ENCODE peak calls at places on chromosomes 2 and 18, in eight cellular contexts. Q is suprapubic skin, X is stomach, V is K562, M is transverse colon, Z is sigmoid colon, W is SK-N-SH, Y is HepG2. B is an unnamed sample. For H3K27me3 and H3K4me1, the result is how much of the 10 kb centered on the place peaks cover.

GRCh38 chr2:99977947-99978346 is 164.4 kb downstream of the AFF3 start:
- DNase-seq in X (no peak), W (no peak), Q (no peak), M (no peak), Z (no peak), Y (no peak), V (no peak), B (no peak)

GRCh38 chr2:232988444-232988843 is 24.6 kb downstream of the NGEF start:
- DNase-seq in Y (peak), X (peak), W (no peak), M (peak), Q (peak), V (no peak), Z (no peak), B (peak)

GRCh38 chr18:60883594-60883993 is 449.6 kb upstream of the CDH20 start:
- DNase-seq in W (no peak), Y (no peak), X (no peak), V (no peak), M (no peak), Z (no peak), Q (no peak), B (no peak)

GRCh38 chr2:98457045-98457696 is 12.5 kb downstream of the INPP4A start:
- DNase-seq in X (no peak), Q (no peak), W (no peak), Y (no peak), M (no peak), V (no peak), Z (no peak), B (no peak)

GRCh38 chr18:35106013-35106844 is 65.0 kb downstream of the MAPRE2 start:
- DNase-seq in X (no peak), W (no peak), M (no peak), Q (no peak), Z (no peak), Y (no peak), V (no peak), B (no peak)

GRCh38 chr2:111042772-111043771 is 77.6 kb upstream of the BCL2L11 start:
- DNase-seq in V (no peak), Z (no peak), M (no peak), Q (no peak), X (no peak), Y (no peak), W (no peak), B (no peak)

GRCh38 chr2:240586919-240587800 is 626 bp downstream of the CAPN10 start:
- DNase-seq in V (no peak), Z (peak), Y (peak), Q (no peak), W (peak), M (peak), X (peak), B (peak)

GRCh38 chr18:78913830-78914585 is 65.6 kb upstream of the SALL3 start:
- DNase-seq in Z (no peak), X (no peak), Q (peak), W (no peak), M (no peak), V (no peak), Y (no peak), B (no peak)

GRCh38 chr2:170711774-170712652 is 3.1 kb upstream of the SP5 start:
- DNase-seq in M (no peak), V (no peak), W (no peak), Z (no peak), Q (no peak), X (peak), Y (peak), B (peak)

GRCh38 chr18:62663731-62664336 is 51.5 kb upstream of the PHLPP1 start:
- DNase-seq in X (no peak), V (peak), M (no peak), Q (no peak), W (no peak), Y (no peak), Z (no peak), B (no peak)

GRCh38 chr2:6602471-6602870 is 263.2 kb downstream of the CMPK2 start:
- DNase-seq in Z (no peak), Q (no peak), M (no peak), V (no peak), W (no peak), X (no peak), Y (no peak), B (no peak)

GRCh38 chr2:232333361-232334135 is 45.0 kb upstream of the ALPP start:
- DNase-seq in Y (peak), V (no peak), Z (peak), Q (peak), X (no peak), W (peak), M (peak), B (peak)

GRCh38 chr2:241123816-241124536 is 21.9 kb upstream of the MTERF4 start:
- DNase-seq in V (no peak), W (no peak), M (peak), Y (no peak), X (peak), Q (peak), Z (peak), B (no peak)

GRCh38 chr2:766255-766654 is 89.0 kb upstream of the TMEM18 start:
- DNase-seq in Q (no peak), M (no peak), V (no peak), Z (no peak), X (no peak), W (no peak), Y (no peak), B (no peak)
- TF ChIP-seq EP300 in Q (no peak), M (no peak), V (no peak), Z (no peak), X (no peak), W (no peak), Y (no peak), B (no peak)

GRCh38 chr18:50192903-50193795 is 1.8 kb downstream of the MYO5B start:
- DNase-seq in M (peak), Q (no peak), V (no peak), W (peak), X (peak), Y (no peak), Z (no peak), B (no peak)

GRCh38 chr18:50195689-50196088 is 742 bp upstream of the MYO5B start:
- DNase-seq in Z (no peak), Q (no peak), M (peak), W (no peak), V (no peak), X (no peak), Y (no peak), B (no peak)

GRCh38 chr18:50193796-50194622 is 938 bp downstream of the MYO5B start:
- DNase-seq in Z (no peak), V (no peak), W (no peak), X (peak), Q (no peak), M (peak), Y (no peak), B (no peak)

GRCh38 chr18:50194623-50195532 is at the start of gene MYO5B:
- DNase-seq in Z (no peak), M (peak), V (peak), Q (no peak), W (peak), Y (peak), X (peak), B (peak)

GRCh38 chr18:50196261-50196660 is 1.3 kb upstream of the MYO5B start:
- DNase-seq in Q (no peak), M (no peak), Y (no peak), V (no peak), Z (no peak), W (no peak), X (no peak), B (no peak)
- H3K27me3 ChIP-seq in Q (half or more), M (half or more), Y (under half), V (under half), Z (half or more), W (under half), X (under half), B (under half)

DNA sequence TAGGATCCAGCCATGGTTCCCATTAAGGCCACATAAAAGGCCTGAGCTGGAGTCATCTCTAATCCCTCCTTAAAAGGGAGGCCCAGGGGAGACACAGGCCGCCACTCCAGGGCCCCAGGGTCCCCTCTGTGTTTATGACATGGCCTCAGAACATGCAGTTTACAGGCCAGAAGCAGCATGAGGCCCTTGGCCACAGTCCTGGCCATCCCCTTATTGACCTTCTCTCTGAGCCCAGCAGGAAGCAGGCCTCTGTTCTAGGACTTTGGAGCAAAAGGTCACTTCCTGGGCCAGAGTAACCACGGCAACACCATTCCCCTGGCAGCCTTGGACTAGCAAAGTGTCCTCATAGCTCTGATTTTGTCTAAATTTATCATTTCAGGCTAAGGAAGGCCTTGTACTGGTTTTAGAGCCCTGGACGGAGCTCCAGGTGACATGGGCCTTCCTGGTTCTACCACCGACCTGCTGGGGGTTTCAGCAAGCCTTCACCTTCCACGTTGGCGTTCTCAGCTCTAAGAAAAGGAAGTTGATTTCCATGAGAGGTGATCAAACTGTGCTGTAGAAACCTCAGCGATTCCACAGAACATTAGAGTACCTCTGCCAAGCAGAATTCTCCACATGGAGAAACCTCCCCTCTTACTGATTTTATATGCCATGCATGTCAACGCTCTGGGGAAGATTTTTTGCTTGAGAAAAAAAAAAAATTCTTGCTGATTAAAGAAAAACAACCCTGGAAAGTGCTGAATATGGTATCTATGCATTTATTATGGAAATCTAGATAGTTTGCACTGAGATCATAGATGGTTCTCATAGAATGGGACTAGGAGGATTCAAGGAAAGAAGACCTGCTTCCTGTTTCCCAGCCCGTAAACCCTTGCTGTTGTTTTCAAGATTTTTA is 53.7 kb downstream of the HS1BP3 start:
- DNase-seq in Z (peak), V (no peak), X (peak), W (no peak), Q (peak), M (peak), Y (peak), B (peak)
- H3K4me1 ChIP-seq in Z (half or more), V (under half), X (half or more), W (under half), Q (half or more), M (under half), Y (half or more), B (under half)

DNA sequence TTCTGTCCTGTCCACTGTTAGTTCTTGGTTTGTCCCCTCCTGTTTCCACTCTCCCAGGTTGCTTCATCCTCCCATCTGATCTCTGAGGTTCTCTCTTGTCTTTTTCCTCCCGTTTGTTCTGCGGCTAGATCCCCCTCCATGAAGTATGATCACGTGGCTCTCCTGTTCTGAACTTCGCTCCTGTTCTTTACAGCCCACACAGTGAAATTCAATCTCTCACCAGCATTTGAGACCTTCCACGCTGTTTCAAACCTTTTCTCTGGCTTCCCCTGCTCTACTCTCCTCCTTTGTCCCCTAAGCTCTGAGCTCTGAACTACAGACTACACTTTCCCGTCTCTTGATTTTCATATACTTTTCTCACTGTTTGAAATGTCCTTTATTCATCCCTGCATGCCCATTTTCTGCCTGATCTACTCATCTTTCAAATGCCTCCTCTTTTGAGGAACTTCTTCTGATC is 83.5 kb downstream of the OSBPL6 start:
- DNase-seq in Q (no peak), V (peak), M (no peak), Y (peak), W (no peak), Z (no peak), X (no peak), B (no peak)
- TF ChIP-seq EP300 in Q (no peak), V (no peak), M (no peak), Y (no peak), W (no peak), Z (no peak), X (no peak), B (no peak)

GRCh38 chr2:218992196-218992595 is 1.0 kb downstream of the CRYBA2 start:
- DNase-seq in V (no peak), X (no peak), Q (no peak), Y (no peak), M (no peak), Z (peak), W (peak), B (no peak)

GRCh38 chr2:218990612-218991011 is 2.6 kb downstream of the CRYBA2 start:
- DNase-seq in Y (no peak), M (no peak), W (no peak), V (no peak), Q (no peak), Z (peak), X (no peak), B (no peak)

GRCh38 chr2:218990052-218990451 is 3.2 kb downstream of the CRYBA2 start:
- DNase-seq in V (no peak), X (no peak), Q (no peak), W (no peak), Y (no peak), Z (peak), M (no peak), B (no peak)

GRCh38 chr2:218992703-218993344 is 398 bp downstream of the CRYBA2 start:
- DNase-seq in W (peak), Q (no peak), X (no peak), Y (no peak), M (peak), Z (no peak), V (no peak), B (no peak)

GRCh38 chr2:218991674-218992168 is 1.5 kb downstream of the CRYBA2 start:
- DNase-seq in X (no peak), Y (no peak), M (no peak), V (peak), Q (no peak), Z (peak), W (peak), B (no peak)
- H3K27me3 ChIP-seq in X (under half), Y (half or more), M (half or more), V (under half), Q (half or more), Z (half or more), W (under half), B (under half)

GRCh38 chr2:9308186-9308955 is 101.8 kb downstream of the ASAP2 start:
- DNase-seq in M (no peak), Y (no peak), W (no peak), Z (no peak), Q (no peak), V (no peak), X (no peak), B (no peak)
- H3K4me1 ChIP-seq in M (under half), Y (under half), W (half or more), Z (half or more), Q (under half), V (under half), X (under half), B (under half)

B was measured in ovary.